ENCODE peak calls at places on chromosomes 2 and 18, in four cellular contexts. S is fibroblast of lung, E is foreskin fibroblast, T is cardiac fibroblast. R is an unnamed sample.

GRCh38 chr18:55833543-55833942 is 245.6 kb upstream of the TCF4 start:
- DNase-seq in S (peak), E (peak), T (peak), R (peak)

GRCh38 chr2:35548171-35548570 is 807.4 kb upstream of the CRIM1 start:
- DNase-seq in S (peak), E (no peak), T (no peak), R (peak)

GRCh38 chr2:198052741-198053140 is 248.3 kb downstream of the PLCL1 start:
- DNase-seq in S (no peak), E (no peak), T (no peak), R (no peak)

GRCh38 chr2:80971-81736 is 34.8 kb upstream of the FAM110C start:
- DNase-seq in S (no peak), E (no peak), T (no peak), R (no peak)

GRCh38 chr18:51614967-51615571 is 417.6 kb upstream of the MEX3C start:
- DNase-seq in S (no peak), E (no peak), T (peak), R (peak)

GRCh38 chr2:130370490-130370889 is 14.6 kb downstream of the PTPN18 start:
- DNase-seq in S (no peak), E (no peak), T (no peak), R (no peak)

GRCh38 chr2:197464180-197464579 is 10.8 kb downstream of the COQ10B start:
- DNase-seq in S (peak), E (no peak), T (peak), R (no peak)

GRCh38 chr2:226211439-226211838 is 588.2 kb downstream of the IRS1 start:
- DNase-seq in S (peak), E (peak), T (peak), R (peak)

GRCh38 chr2:65576861-65577601 is 144.6 kb upstream of the SPRED2 start:
- DNase-seq in S (peak), E (peak), T (peak), R (peak)

GRCh38 chr2:232488721-232489300 is 1.2 kb upstream of the ECEL1 start:
- DNase-seq in S (no peak), E (no peak), T (no peak), R (no peak)

GRCh38 chr2:207883002-207883780 is 113.5 kb upstream of the FZD5 start:
- DNase-seq in S (no peak), E (no peak), T (no peak), R (no peak)

GRCh38 chr2:240287496-240288086 is 147.1 kb upstream of the OTOS start:
- DNase-seq in S (no peak), E (no peak), T (no peak), R (no peak)

GRCh38 chr2:7835693-7836680 is 845.9 kb upstream of the ID2 start:
- DNase-seq in S (no peak), E (peak), T (no peak), R (peak)

GRCh38 chr18:56945171-56945863 is 201.6 kb upstream of the BOD1L2 start:
- DNase-seq in S (no peak), E (no peak), T (no peak), R (no peak)

GRCh38 chr18:54679318-54680149 is 88.5 kb downstream of the DYNAP start:
- DNase-seq in S (peak), E (peak), T (peak), R (peak)

GRCh38 chr18:21914739-21915319 is 174.2 kb downstream of the MIB1 start:
- DNase-seq in S (peak), E (peak), T (peak), R (peak)

DNA sequence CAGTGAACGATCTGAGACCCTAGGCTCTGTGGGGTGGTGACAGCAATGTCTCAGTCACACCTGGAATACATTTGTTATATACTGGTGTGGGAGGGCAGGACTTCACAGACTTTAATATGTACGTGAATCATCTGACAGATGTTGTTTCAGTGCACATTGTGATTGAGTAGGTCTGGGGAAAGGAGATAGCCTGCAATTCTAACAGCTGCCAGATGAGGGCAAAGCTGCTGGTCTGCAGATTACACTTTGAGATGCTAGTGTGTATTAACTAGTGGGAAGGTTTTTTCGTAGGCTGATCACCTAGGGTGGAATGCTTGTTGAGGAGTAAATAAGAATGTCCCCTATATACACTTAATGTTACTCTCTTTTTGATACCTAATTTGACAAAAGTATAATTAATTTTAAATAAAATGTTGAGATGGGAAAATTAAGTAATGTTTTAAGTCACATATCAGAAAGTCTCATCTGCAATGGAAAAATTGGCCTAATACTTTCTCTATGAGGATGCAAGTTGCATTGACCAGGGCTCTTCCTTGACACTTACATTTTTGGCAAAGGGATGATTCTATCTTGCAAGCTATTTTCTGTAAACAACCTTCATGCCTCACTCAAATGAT is 496.9 kb upstream of the HNMT start:
- DNase-seq in S (no peak), E (peak), T (peak), R (peak)
- TF ChIP-seq CTCF in S (peak), E (peak), T (peak), R (peak)

GRCh38 chr2:121479882-121480522 is 50.7 kb upstream of the RNU4ATAC start:
- DNase-seq in S (peak), E (peak), T (peak), R (peak)
- TF ChIP-seq CTCF in S (no peak), E (no peak), T (peak), R (peak)

DNA sequence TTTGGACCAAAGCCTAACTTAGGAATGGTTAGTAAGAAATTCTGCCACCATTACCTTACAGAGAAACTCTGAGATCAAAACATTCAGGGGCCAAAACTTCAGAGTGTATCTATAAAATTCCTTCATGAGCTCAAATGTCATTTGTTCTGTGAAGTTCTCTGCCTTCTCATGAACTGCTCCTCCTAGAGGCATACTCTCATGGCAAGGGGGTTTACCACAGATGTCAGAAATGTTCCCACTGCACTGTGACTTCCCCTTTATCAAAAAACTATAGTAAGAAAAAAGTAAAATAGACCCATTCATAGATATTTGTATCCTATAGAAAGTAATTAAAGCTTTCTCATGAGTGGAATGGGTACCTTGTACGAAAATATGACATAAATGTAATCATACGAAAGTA is 68.5 kb downstream of the USP40 start:
- DNase-seq in S (no peak), E (no peak), T (no peak), R (no peak)
- TF ChIP-seq CTCF in S (no peak), E (no peak), T (no peak), R (no peak)

DNA sequence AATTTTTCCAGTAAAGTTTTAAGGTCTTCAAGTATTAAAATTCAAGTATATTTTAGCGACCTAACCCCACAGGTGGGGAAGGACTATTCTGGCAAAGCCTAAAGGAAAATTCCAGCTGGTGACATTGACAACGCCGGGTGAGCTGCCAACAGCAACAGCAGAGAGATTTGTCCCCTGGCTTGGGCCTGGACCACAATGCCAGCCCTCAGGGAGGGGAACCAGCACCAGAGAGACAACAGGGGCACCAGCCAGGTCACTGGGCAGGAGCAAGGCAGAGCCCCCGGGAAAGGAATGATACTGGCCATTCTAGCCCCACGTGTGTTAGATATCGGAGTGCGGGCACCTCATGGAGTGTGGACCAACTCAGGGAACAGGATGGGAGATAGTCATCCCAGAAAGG is 95.7 kb downstream of the ARMC9 start:
- DNase-seq in S (no peak), E (no peak), T (no peak), R (no peak)
- TF ChIP-seq CTCF in S (no peak), E (no peak), T (no peak), R (no peak)

DNA sequence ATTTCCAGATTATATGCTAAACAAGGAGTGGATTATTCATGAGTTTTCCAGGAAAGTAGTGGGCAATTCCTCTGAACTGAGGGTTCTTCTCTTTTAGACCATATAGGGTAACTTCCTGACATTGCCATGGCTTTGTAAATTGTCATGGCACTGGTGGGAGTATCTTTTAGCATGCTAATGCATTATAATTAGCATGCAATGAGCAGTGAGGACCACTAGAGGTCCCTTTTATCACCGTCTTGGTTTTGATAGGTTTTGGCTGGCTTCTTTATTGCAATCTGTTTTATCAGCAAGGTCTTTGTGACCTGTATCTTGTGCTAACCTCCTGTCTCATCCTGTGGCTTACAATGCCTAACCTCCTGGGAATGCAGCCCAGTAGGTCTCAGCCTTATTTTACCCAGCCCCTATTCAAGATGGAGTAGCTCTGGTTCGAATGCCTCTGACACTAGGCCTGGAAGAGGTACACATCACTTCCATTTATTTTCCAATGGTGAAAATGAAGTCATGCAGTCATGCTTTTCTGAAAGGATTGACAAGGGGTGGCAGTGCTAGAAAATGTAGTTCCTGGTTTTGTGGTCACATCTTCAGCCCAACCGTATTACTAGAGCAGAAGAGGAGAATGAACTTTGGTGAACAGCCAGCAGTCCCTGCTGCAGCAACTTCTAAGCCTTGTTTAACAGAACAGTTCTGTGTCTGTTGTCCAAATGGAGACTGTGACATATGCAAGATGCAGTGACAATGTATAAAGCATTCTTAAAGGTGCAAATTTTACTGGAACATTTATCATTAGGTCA is 26.6 kb upstream of the ITGA4 start:
- DNase-seq in S (peak), E (peak), T (peak), R (peak)
- TF ChIP-seq CTCF in S (peak), E (peak), T (peak), R (peak)

DNA sequence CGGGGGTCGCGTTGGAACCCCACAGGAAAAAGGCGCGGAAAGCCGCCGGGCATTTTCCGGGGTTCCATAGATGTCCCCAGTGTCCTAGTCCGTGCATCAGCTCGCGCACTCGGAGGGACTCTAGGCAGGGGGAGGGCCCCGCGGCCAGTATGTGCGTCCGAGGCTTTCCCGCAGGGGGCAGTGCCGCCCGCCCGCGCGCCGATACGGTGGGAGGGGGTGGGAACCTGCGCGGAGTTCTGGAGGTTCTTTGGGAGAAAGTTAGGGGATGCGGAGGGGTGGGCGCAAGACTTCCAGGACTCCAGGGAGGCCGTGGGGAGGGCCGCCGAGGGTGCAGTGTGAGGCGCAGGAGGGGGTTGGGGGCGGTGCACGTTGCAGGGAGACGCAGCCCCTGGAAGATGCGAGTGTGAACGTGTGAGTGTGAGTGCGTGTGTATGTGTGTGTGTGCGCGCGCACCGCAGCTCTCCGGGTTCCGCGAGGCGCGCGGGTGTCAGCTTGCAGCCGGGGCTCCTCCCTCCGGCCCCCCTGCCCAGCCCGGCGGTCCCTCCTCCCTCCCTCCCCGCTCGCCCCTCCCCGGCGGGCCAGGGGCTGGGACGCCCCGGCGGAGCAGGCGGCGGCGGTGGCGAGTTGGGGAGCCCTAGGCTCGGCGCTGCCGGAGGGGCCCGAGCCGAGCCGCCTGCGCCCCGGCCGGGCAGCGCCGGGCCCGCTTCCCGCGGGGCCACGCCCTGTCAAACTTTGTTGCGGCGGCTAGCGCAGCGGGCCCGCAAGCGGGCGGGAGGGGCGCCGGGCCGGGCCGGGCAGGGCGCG is at the start of gene TCF7L1:
- DNase-seq in S (peak), E (peak), T (peak), R (peak)
- TF ChIP-seq CTCF in S (peak), E (peak), T (peak), R (peak)

GRCh38 chr2:217611056-217611455 is 391.7 kb downstream of the TNS1 start:
- DNase-seq in S (no peak), E (no peak), T (no peak), R (no peak)

GRCh38 chr2:217610411-217610814 is 392.4 kb downstream of the TNS1 start:
- DNase-seq in S (no peak), E (no peak), T (no peak), R (no peak)

GRCh38 chr2:217612920-217613319 is 389.9 kb downstream of the TNS1 start:
- DNase-seq in S (no peak), E (no peak), T (no peak), R (no peak)

GRCh38 chr2:217611626-217612127 is 391.1 kb downstream of the TNS1 start:
- DNase-seq in S (no peak), E (no peak), T (no peak), R (no peak)

GRCh38 chr2:217609952-217610351 is 392.8 kb downstream of the TNS1 start:
- DNase-seq in S (no peak), E (no peak), T (no peak), R (no peak)
- TF ChIP-seq CTCF in S (no peak), E (no peak), T (no peak), R (no peak)

DNA sequence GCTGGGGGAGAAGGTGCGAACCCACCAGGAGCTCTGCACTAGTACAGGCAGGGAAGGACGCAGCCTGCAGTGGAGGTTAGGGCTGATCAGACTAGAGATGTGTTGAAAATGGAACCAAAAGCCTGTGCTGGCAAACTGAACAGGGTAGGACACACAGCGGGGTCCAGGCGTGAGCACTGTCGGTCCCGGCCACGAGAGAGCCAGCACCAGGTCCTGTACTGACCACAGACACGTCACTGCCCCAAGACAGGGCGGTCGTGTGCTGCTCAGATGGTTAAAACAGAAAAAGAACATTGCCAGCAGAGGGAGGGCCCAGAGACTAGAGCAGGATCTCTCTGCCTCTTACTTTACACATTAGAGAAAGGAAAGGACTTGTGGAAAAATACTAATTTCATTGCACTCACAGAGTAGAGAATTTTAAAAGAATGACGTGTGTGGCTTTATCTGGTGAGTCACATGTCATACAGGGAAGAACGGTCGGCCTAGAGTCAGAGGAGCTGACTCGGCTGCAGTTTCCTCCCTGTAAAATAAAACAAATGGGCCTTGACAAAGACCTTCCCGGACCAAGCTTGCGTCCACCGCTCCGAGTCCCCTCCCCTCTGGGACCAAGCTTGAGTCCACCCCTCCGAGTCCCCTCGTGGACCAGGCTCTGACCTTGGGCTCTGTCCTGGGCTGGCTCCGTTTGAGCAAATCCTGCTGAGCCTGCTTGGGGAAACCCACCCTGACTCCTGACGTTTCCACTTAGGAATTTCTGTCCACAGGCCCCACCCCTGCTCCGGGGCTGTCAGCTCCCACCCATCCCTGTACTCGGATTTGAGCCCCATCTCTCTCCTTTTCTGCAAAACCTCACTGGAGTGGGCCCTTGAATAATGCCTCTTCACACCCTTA is 16.7 kb upstream of the ADI1 start:
- DNase-seq in S (peak), E (peak), T (peak), R (peak)
- TF ChIP-seq CTCF in S (peak), E (peak), T (peak), R (no peak)

GRCh38 chr2:222610746-222611145 is 45.1 kb downstream of the FARSB start:
- DNase-seq in S (peak), E (peak), T (peak), R (peak)
- TF ChIP-seq CTCF in S (peak), E (no peak), T (no peak), R (no peak)

DNA sequence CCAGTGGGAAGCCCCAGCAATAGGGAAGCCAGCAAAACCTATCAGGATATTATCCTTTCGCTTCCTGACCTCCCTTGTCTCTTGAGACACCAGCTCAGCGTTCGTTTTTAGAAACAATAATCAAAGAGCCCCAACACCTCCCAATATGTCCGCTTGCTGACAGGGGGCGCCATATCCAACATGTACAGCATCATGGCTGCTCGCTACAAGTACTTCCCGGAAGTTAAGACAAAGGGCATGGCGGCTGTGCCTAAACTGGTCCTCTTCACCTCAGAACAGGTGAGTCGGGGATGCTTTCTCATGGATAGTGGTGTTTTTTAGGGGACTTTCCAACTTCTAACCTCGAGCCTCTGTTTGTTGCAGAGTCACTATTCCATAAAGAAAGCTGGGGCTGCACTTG is 28.7 kb downstream of the GAD1 start:
- DNase-seq in S (no peak), E (no peak), T (no peak), R (no peak)
- TF ChIP-seq CTCF in S (no peak), E (no peak), T (no peak), R (no peak)

R was measured in MCF 10A.